ENCODE peak calls at places on chromosomes 16 and 17, in seven cellular contexts. One of them, this sample, is unnamed.

GRCh38 chr17:48442819-48443218 is 12.8 kb upstream of the SKAP1 start:
- DNase-seq in AG10803: no peak
- DNase-seq in amniotic stem cell: no peak
- DNase-seq in non-pigmented ciliary epithelial cell: no peak
- DNase-seq in T-helper 1 cell: no peak
- DNase-seq in stimulated activated CD4-positive, alpha-beta T cell treated with anti-CD3 and anti-CD28 coated beads, Interleukin-1b, Interleukin-23, amount 100 ng/mL, for 24 hours: no peak
- DNase-seq in sciatic nerve: no peak
- DNase-seq in this sample: no peak

GRCh38 chr17:55577011-55577586 is 65.8 kb upstream of the SMIM36 start:
- DNase-seq in AG10803: peak; percentile 70
- DNase-seq in amniotic stem cell: peak; percentile 36
- DNase-seq in non-pigmented ciliary epithelial cell: no peak
- DNase-seq in T-helper 1 cell: no peak
- DNase-seq in stimulated activated CD4-positive, alpha-beta T cell treated with anti-CD3 and anti-CD28 coated beads, Interleukin-1b, Interleukin-23, amount 100 ng/mL, for 24 hours: peak; percentile 21
- DNase-seq in sciatic nerve: peak; percentile 79
- DNase-seq in this sample: peak; percentile 51

GRCh38 chr16:57976331-57976796 is 5.4 kb upstream of the CNGB1 start:
- DNase-seq in AG10803: peak; percentile 38
- DNase-seq in amniotic stem cell: no peak
- DNase-seq in non-pigmented ciliary epithelial cell: no peak
- DNase-seq in T-helper 1 cell: no peak
- DNase-seq in stimulated activated CD4-positive, alpha-beta T cell treated with anti-CD3 and anti-CD28 coated beads, Interleukin-1b, Interleukin-23, amount 100 ng/mL, for 24 hours: no peak
- DNase-seq in sciatic nerve: no peak
- DNase-seq in this sample: no peak

GRCh38 chr17:74368341-74369152 is 1.2 kb downstream of the GPR142 start:
- DNase-seq in AG10803: peak; percentile 46
- DNase-seq in amniotic stem cell: no peak
- DNase-seq in non-pigmented ciliary epithelial cell: peak; percentile 3
- DNase-seq in T-helper 1 cell: peak; percentile 58
- DNase-seq in stimulated activated CD4-positive, alpha-beta T cell treated with anti-CD3 and anti-CD28 coated beads, Interleukin-1b, Interleukin-23, amount 100 ng/mL, for 24 hours: peak; percentile 68
- DNase-seq in sciatic nerve: peak; percentile 85
- DNase-seq in this sample: peak; percentile 78

GRCh38 chr16:80924372-80924978 is 82.2 kb downstream of the CMC2 start:
- DNase-seq in AG10803: peak; percentile 65
- DNase-seq in amniotic stem cell: no peak
- DNase-seq in non-pigmented ciliary epithelial cell: no peak
- DNase-seq in T-helper 1 cell: peak; percentile 8
- DNase-seq in stimulated activated CD4-positive, alpha-beta T cell treated with anti-CD3 and anti-CD28 coated beads, Interleukin-1b, Interleukin-23, amount 100 ng/mL, for 24 hours: peak; percentile 4
- DNase-seq in sciatic nerve: no peak
- DNase-seq in this sample: peak; percentile 56

GRCh38 chr16:71431991-71432390 is 9.9 kb downstream of the TLE7 start:
- DNase-seq in AG10803: no peak
- DNase-seq in amniotic stem cell: no peak
- DNase-seq in non-pigmented ciliary epithelial cell: no peak
- DNase-seq in T-helper 1 cell: no peak
- DNase-seq in stimulated activated CD4-positive, alpha-beta T cell treated with anti-CD3 and anti-CD28 coated beads, Interleukin-1b, Interleukin-23, amount 100 ng/mL, for 24 hours: no peak
- DNase-seq in sciatic nerve: no peak
- DNase-seq in this sample: no peak

GRCh38 chr16:19583665-19584300 is 28.3 kb downstream of the VPS35L start:
- DNase-seq in AG10803: peak; percentile 53
- DNase-seq in amniotic stem cell: no peak
- DNase-seq in non-pigmented ciliary epithelial cell: no peak
- DNase-seq in T-helper 1 cell: no peak
- DNase-seq in stimulated activated CD4-positive, alpha-beta T cell treated with anti-CD3 and anti-CD28 coated beads, Interleukin-1b, Interleukin-23, amount 100 ng/mL, for 24 hours: no peak
- DNase-seq in sciatic nerve: no peak
- DNase-seq in this sample: peak; percentile 36

GRCh38 chr16:89922477-89922883 is 662 bp upstream of the TUBB3 start:
- DNase-seq in AG10803: peak; percentile 90
- DNase-seq in amniotic stem cell: peak; percentile 84
- DNase-seq in non-pigmented ciliary epithelial cell: peak; percentile 79
- DNase-seq in T-helper 1 cell: no peak
- DNase-seq in stimulated activated CD4-positive, alpha-beta T cell treated with anti-CD3 and anti-CD28 coated beads, Interleukin-1b, Interleukin-23, amount 100 ng/mL, for 24 hours: no peak
- DNase-seq in sciatic nerve: peak; percentile 81
- DNase-seq in this sample: peak; percentile 61

GRCh38 chr17:40310882-40311391 is 2.0 kb downstream of the RARA start:
- DNase-seq in AG10803: no peak
- DNase-seq in amniotic stem cell: no peak
- DNase-seq in non-pigmented ciliary epithelial cell: no peak
- DNase-seq in T-helper 1 cell: no peak
- DNase-seq in stimulated activated CD4-positive, alpha-beta T cell treated with anti-CD3 and anti-CD28 coated beads, Interleukin-1b, Interleukin-23, amount 100 ng/mL, for 24 hours: no peak
- DNase-seq in sciatic nerve: no peak
- DNase-seq in this sample: no peak